ENCODE peak calls at places on chromosomes 11 and 22, in ten cellular contexts. R is colonic mucosa, F is esophagus squamous epithelium, O is heart left ventricle, S is tibial artery, Z is pancreas, Q is A549, I is upper lobe of right lung, U is cardiac muscle cell, D is breast epithelium. J is an unnamed sample.
A peak's percentile ranks its signal among the peaks of the same experiment; 100 is the strongest.

GRCh38 chr22:50191041-50191740 is 5.5 kb downstream of the TRABD start:
- DNase-seq in Z (no peak), D (no peak), O (peak; percentile 62), S (no peak), I (no peak), U (no peak), R (peak; percentile 49), F (peak; percentile 56), Q (no peak), J (peak; percentile 79)

GRCh38 chr11:43582837-43583462 is 97.6 kb upstream of the HSD17B12 start:
- DNase-seq in D (no peak), S (no peak), Q (no peak), I (no peak), F (no peak), R (no peak), O (no peak), U (no peak), Z (no peak), J (peak; percentile 79)

GRCh38 chr11:57071829-57072228 is 83.1 kb downstream of the OR5AK2 start:
- DNase-seq in S (no peak), O (no peak), I (no peak), F (no peak), R (no peak), U (peak; percentile 53), Q (no peak), D (no peak), Z (no peak), J (no peak)

GRCh38 chr11:65492637-65493366 is 6.0 kb upstream of the MALAT1 start:
- DNase-seq in Z (peak; percentile 46), U (peak; percentile 94), S (peak; percentile 94), F (no peak), I (peak; percentile 78), R (peak; percentile 88), D (peak; percentile 78), O (peak; percentile 94), Q (no peak), J (peak; percentile 86)

GRCh38 chr11:77301510-77301909 is at the start of gene GDPD4:
- DNase-seq in Z (no peak), I (no peak), F (no peak), O (no peak), U (no peak), D (no peak), Q (no peak), S (no peak), R (no peak), J (no peak)

GRCh38 chr11:103673773-103674172 is 362.7 kb upstream of the DDI1 start:
- DNase-seq in Z (no peak), F (no peak), D (no peak), S (no peak), I (no peak), R (no peak), O (no peak), Q (no peak), U (peak; percentile 68), J (no peak)

GRCh38 chr11:2796091-2796490 is 89.5 kb downstream of the CDKN1C start:
- DNase-seq in Q (no peak), U (no peak), I (peak; percentile 52), D (peak; percentile 45), Z (peak; percentile 10), F (no peak), S (no peak), O (no peak), R (peak; percentile 14), J (peak; percentile 22)

GRCh38 chr11:122354029-122354697 is 238.1 kb upstream of the BLID start:
- DNase-seq in O (no peak), U (peak; percentile 15), S (no peak), I (no peak), Z (no peak), D (no peak), R (no peak), F (no peak), Q (no peak), J (no peak)

GRCh38 chr11:78659326-78660319 is 85.0 kb upstream of the NARS2 start:
- DNase-seq in U (no peak), Q (no peak), F (no peak), R (no peak), Z (peak; percentile 51), O (no peak), S (peak; percentile 13), I (no peak), D (no peak), J (no peak)

DNA sequence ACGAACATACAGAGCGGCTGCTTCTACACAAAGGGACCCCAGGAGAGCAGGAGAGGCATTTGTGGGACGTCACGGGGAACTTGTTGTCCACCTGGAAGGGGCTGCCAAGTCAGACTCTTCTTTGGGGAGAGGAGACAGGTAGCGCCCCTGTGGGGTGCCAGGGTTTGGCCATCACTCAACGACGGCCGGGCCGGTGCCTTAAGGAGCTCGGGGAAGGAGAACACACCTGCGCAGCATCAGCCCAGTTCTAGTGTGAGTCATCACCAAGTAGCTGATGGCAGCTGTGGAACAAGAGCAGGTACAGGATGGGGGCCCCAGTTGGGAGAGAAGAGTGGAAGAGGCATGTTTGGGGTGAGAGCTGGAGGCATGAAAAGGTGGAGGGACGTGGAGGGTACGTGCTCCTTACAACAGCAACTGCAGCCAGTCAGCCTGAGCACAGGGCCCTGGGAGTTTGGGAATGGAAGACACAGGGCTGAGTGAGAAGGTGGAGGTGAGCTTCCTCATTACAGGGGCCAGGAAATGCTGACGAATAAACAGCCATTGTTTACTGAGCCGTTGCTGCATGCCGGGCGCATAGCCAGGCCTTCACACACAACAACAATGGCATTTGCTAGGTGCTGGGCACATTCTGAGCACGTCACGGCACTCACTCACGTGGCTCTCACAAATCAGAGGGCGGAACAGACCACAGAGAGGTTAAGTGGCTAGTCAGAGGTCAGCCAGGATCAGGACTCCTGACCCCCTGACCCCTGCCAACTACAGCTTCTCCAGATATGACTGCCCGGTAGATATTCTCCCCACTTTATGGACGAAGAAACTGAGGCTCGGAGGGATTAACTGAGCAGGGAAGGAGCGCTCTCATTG is 29.1 kb upstream of the TP53I11 start:
- DNase-seq in Z (peak; percentile 91), R (peak; percentile 90), U (no peak), F (no peak), I (peak; percentile 84), O (no peak), D (peak; percentile 91), Q (peak; percentile 75), S (no peak), J (peak; percentile 65)
- H3K27ac ChIP-seq in Z (peak overlapping the region; percentile 60), R (peak overlapping the region; percentile 92), U (no peak overlapping the region), F (peak overlapping the region; percentile 34), I (peak overlapping the region; percentile 68), O (no peak overlapping the region), D (peak overlapping the region; percentile 91), Q (peak overlapping the region; percentile 78), S (no peak overlapping the region), J (peak overlapping the region; percentile 48)

GRCh38 chr22:47369020-47369419 is 606.6 kb downstream of the TBC1D22A start:
- DNase-seq in O (no peak), I (no peak), R (peak; percentile 7), F (no peak), Z (no peak), Q (no peak), D (no peak), S (peak; percentile 54), U (no peak), J (peak; percentile 47)
- H3K9me3 ChIP-seq in O (peaks cover 7% of the 10 kb centered on the region), I (no peaks in the 10 kb centered on the region), R (no peaks in the 10 kb centered on the region), F (no peaks in the 10 kb centered on the region), Z (no peaks in the 10 kb centered on the region), Q (no peaks in the 10 kb centered on the region), D (peaks cover 11% of the 10 kb centered on the region), S (no peaks in the 10 kb centered on the region), U (peaks cover 2% of the 10 kb centered on the region), J (no peaks in the 10 kb centered on the region)

DNA sequence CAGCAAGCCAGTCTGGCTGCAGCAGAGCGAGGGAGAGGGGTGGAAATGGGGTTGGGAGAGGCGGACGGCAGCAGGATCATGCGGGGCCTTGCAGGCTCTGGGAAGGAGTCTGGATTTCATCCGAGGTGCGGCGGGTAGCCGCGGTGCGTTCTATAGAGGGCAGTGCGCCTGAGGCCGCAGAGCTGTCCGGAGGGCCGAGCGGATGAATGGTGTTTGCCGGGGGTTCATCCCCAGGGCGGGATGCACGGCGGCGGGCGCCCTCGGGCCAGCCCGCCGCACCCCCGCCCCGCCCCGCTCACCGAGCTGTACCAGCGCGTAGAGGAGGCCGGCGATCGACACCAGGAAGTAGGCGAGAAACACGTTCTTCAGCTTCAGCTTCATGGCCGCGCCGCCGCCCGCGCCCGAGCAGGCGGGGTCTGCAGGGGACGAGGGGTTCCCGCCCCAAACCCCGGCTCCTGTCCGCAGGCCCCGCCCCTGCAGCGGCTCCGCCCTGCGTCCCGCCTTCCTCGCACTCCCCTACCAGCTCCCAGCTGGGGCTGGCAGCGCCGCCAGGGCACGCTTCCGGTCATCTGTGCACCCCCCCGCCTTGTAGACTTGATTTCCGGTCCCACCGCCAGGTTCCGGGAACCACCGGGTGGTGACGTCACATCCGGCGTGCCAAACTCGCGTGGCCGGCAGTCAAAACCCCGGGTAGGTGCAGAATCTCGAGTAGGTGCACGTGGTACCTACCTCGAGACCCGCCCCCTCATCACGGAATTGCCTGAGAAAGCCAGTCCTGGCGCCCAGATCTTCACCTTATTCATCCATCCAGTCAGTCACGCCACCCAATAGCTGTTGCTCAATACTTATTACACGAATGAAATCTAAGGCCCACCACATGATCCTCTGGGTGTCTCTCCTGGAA is at the start of gene B3GAT3:
- DNase-seq in U (peak; percentile 99), Q (peak; percentile 99), D (peak; percentile 99), I (peak; percentile 100), F (peak; percentile 86), S (peak; percentile 99), O (peak; percentile 99), R (peak; percentile 98), Z (peak; percentile 99), J (peak; percentile 100)
- TF ChIP-seq CTCF in U (no peak), Q (peak; percentile 6), D (peak; percentile 19), I (no peak), F (peak; percentile 33), S (peak; percentile 31), O (no peak), R (no peak), Z (no peak), J (no peak)

GRCh38 chr11:69022268-69022667 is 9.2 kb upstream of the MRGPRF start:
- DNase-seq in R (no peak), Z (no peak), I (no peak), O (no peak), Q (no peak), U (no peak), S (peak; percentile 86), F (no peak), D (no peak), J (no peak)

GRCh38 chr11:69014936-69015549 is 2.0 kb upstream of the MRGPRF start:
- DNase-seq in R (no peak), D (no peak), F (no peak), Z (no peak), U (no peak), Q (no peak), S (no peak), O (no peak), I (no peak), J (no peak)

GRCh38 chr11:69014084-69014935 is 1.3 kb upstream of the MRGPRF start:
- DNase-seq in F (no peak), U (no peak), I (no peak), R (peak; percentile 49), O (peak; percentile 85), Z (no peak), D (no peak), S (peak; percentile 87), Q (no peak), J (no peak)

GRCh38 chr11:69017951-69018350 is 4.9 kb upstream of the MRGPRF start:
- DNase-seq in U (no peak), Z (no peak), O (no peak), Q (no peak), S (no peak), D (no peak), R (no peak), F (no peak), I (no peak), J (no peak)

DNA sequence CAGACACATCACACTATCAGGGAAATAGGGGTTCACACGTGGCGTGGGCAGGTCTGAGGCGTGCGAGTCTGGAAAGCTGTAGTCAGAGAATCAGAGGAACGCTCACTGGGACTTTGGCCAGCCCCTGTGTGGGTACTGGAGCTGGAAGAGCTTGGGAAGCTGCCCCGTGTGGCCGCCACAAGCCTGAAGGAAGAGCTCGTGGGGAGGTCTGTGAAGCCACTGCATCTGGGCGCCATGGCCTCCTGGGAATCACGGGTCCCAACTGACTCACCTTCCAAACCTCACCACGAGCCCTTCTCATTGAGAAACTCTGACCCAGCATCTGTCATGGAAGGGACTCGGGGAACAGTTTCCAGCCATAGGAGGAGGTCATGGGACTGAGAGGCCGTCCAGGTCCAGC is 5.9 kb upstream of the MRGPRF start:
- DNase-seq in I (no peak), D (no peak), R (no peak), Q (no peak), F (no peak), O (no peak), S (peak; percentile 90), Z (no peak), U (peak; percentile 54), J (no peak)
- H3K27ac ChIP-seq in I (no peak overlapping the region), D (peak overlapping the region; percentile 61), R (no peak overlapping the region), Q (no peak overlapping the region), F (no peak overlapping the region), O (no peak overlapping the region), S (peak overlapping the region; percentile 76), Z (no peak overlapping the region), U (peak overlapping the region; percentile 84), J (no peak overlapping the region)